ENCODE peak calls at places on chromosomes 11 and 22, in seven cellular contexts. F is T follicular helper cell; V is fibroblast of the aortic adventitia; Y is AG08395; W is activated naive CD8-positive, alpha-beta T cell treated with anti-CD3 and anti-CD28 coated beads, Interleukin-2, amount 50 U/mL, for 24 hours; B is HCT116; E is HEK293T. S is an unnamed sample.

GRCh38 chr11:113952588-113952987 is 22.3 kb upstream of the HTR3A start:
- DNase-seq in V (no peak), F (no peak), E (no peak), Y (no peak), B (no peak), W (no peak), S (no peak)

GRCh38 chr11:47928426-47928825 is 51.9 kb upstream of the PTPRJ start:
- DNase-seq in W (no peak), V (no peak), B (no peak), F (no peak), Y (no peak), E (no peak), S (no peak)

GRCh38 chr11:61787928-61788491 is 4.4 kb downstream of the TMEM258 start:
- DNase-seq in V (peak), W (peak), E (peak), B (peak), Y (no peak), F (no peak), S (peak)

GRCh38 chr11:134478176-134478575 is 66.1 kb upstream of the B3GAT1 start:
- DNase-seq in Y (no peak), B (no peak), V (no peak), W (no peak), E (no peak), F (no peak), S (no peak)

GRCh38 chr11:72507050-72507449 is 72.7 kb upstream of the CLPB start:
- DNase-seq in B (no peak), Y (no peak), F (no peak), W (no peak), V (no peak), E (no peak), S (no peak)

GRCh38 chr22:47540011-47540410 is 777.6 kb downstream of the TBC1D22A start:
- DNase-seq in B (no peak), F (no peak), E (no peak), Y (no peak), V (no peak), W (no peak), S (no peak)

GRCh38 chr11:101357771-101358170 is 226.0 kb downstream of the TRPC6 start:
- DNase-seq in Y (no peak), B (no peak), E (no peak), W (no peak), V (no peak), F (no peak), S (no peak)

GRCh38 chr11:127627629-127628462 is 627.3 kb upstream of the KIRREL3 start:
- DNase-seq in Y (no peak), F (no peak), B (no peak), V (no peak), E (no peak), W (no peak), S (no peak)

GRCh38 chr11:60867871-60868681 is 734 bp downstream of the ZP1 start:
- DNase-seq in F (no peak), E (no peak), V (no peak), Y (no peak), W (no peak), B (no peak), S (no peak)

GRCh38 chr11:121465709-121466062 is 12.9 kb upstream of the SORL1-AS1 start:
- DNase-seq in F (no peak), V (no peak), E (no peak), W (no peak), Y (no peak), B (no peak), S (no peak)

GRCh38 chr11:26105762-26106423 is 226.0 kb upstream of the ANO3 start:
- DNase-seq in Y (no peak), F (no peak), W (no peak), V (no peak), E (no peak), B (no peak), S (no peak)

GRCh38 chr11:12121504-12121903 is 11.1 kb downstream of the MICAL2 start:
- DNase-seq in E (no peak), B (no peak), V (no peak), Y (no peak), W (no peak), F (no peak), S (no peak)

GRCh38 chr11:33670250-33671011 is 30.2 kb downstream of the C11orf91 start:
- DNase-seq in B (no peak), E (no peak), F (no peak), W (no peak), V (peak), Y (peak), S (peak)

GRCh38 chr22:44254811-44255210 is 57.9 kb downstream of the SHISAL1 start:
- DNase-seq in V (no peak), W (no peak), E (no peak), F (no peak), Y (no peak), B (no peak), S (no peak)

GRCh38 chr11:118619444-118620205 is 12.2 kb downstream of the PHLDB1 start:
- DNase-seq in B (no peak), F (no peak), E (no peak), V (peak), W (no peak), Y (peak), S (peak)

GRCh38 chr22:26439559-26439958 is 10.5 kb downstream of the ASPHD2 start:
- DNase-seq in F (no peak), W (no peak), B (no peak), E (no peak), Y (no peak), V (no peak), S (no peak)

GRCh38 chr22:49436056-49436455 is 391.6 kb downstream of the BRD1 start:
- DNase-seq in Y (no peak), F (no peak), B (no peak), W (no peak), E (no peak), V (no peak), S (no peak)

GRCh38 chr22:37569921-37570660 is 9.8 kb downstream of the LGALS2 start:
- DNase-seq in W (no peak), Y (no peak), B (no peak), E (no peak), F (no peak), V (no peak), S (no peak)

GRCh38 chr11:76190376-76190775 is 15.9 kb downstream of the WNT11 start:
- DNase-seq in W (no peak), F (no peak), Y (no peak), E (no peak), B (no peak), V (no peak), S (peak)

GRCh38 chr11:103055174-103055890 is 36.6 kb downstream of the DCUN1D5 start:
- DNase-seq in V (peak), E (peak), F (no peak), Y (peak), B (peak), W (no peak), S (peak)

GRCh38 chr11:119316729-119317591 is at the start of gene MCAM:
- DNase-seq in Y (peak), F (no peak), B (no peak), W (no peak), V (peak), E (peak), S (peak)

GRCh38 chr11:123822022-123822421 is 15.9 kb upstream of the OR6M1 start:
- DNase-seq in B (no peak), F (no peak), E (no peak), V (no peak), W (no peak), Y (no peak), S (peak)

GRCh38 chr22:46142548-46143490 is 7.5 kb upstream of the PPARA start:
- DNase-seq in V (no peak), B (no peak), Y (no peak), E (no peak), F (no peak), W (no peak), S (no peak)

GRCh38 chr11:119093951-119094815 is 7.5 kb downstream of the DPAGT1 start:
- DNase-seq in F (no peak), V (peak), B (no peak), W (peak), E (no peak), Y (peak), S (peak)